ENCODE peak calls at places on chromosomes 12 and 14, in nine cellular contexts. X is lung, Z is suprapubic skin, M is mesenchymal stem cell, Y is spleen, P is uterus, K is tibial artery, O is HAP-1, N is breast epithelium. R is an unnamed sample. For H3K27me3 and H3K4me1, the result is how much of the 10 kb centered on the place peaks cover.

GRCh38 chr14:77024171-77024627 is 4.3 kb downstream of the IRF2BPL start:
- DNase-seq in K (no peak), M (peak), Z (no peak), O (no peak), X (no peak), N (no peak), P (peak), Y (no peak), R (peak)

GRCh38 chr14:94945615-94946014 is 175.7 kb upstream of the GSC start:
- DNase-seq in M (no peak), K (no peak), N (no peak), O (no peak), Z (no peak), P (no peak), X (no peak), Y (no peak), R (peak)

GRCh38 chr14:86673523-86673969 is 1143.6 kb downstream of the FLRT2 start:
- DNase-seq in Z (no peak), N (no peak), X (peak), Y (no peak), K (no peak), P (no peak), M (no peak), O (no peak), R (no peak)

GRCh38 chr14:67999693-68000384 is 180.3 kb downstream of the RAD51B start:
- DNase-seq in K (no peak), N (no peak), Y (no peak), P (no peak), O (no peak), Z (no peak), M (peak), X (no peak), R (no peak)

GRCh38 chr12:95393191-95393790 is 80.7 kb upstream of the METAP2 start:
- DNase-seq in X (no peak), O (no peak), Y (no peak), M (no peak), Z (no peak), N (no peak), P (no peak), K (no peak), R (no peak)

GRCh38 chr12:130909111-130909510 is 37.2 kb downstream of the RAN start:
- DNase-seq in K (no peak), X (no peak), Y (no peak), Z (no peak), M (no peak), P (no peak), O (no peak), N (no peak), R (no peak)

GRCh38 chr12:59858508-59858907 is 262.7 kb downstream of the SLC16A7 start:
- DNase-seq in N (no peak), O (no peak), Z (no peak), M (no peak), K (no peak), Y (no peak), P (no peak), X (no peak), R (no peak)

GRCh38 chr12:96036765-96037455 is 1.5 kb upstream of the LTA4H start:
- DNase-seq in X (no peak), Z (no peak), O (no peak), P (no peak), M (no peak), K (no peak), N (no peak), Y (peak), R (no peak)

GRCh38 chr12:57738661-57739237 is at the start of gene AGAP2:
- DNase-seq in N (no peak), Y (peak), K (no peak), X (no peak), O (no peak), Z (no peak), P (no peak), M (no peak), R (no peak)

GRCh38 chr12:57738142-57738474 is 434 bp downstream of the AGAP2 start:
- DNase-seq in M (no peak), O (no peak), Y (no peak), X (no peak), N (no peak), K (no peak), P (no peak), Z (no peak), R (no peak)

GRCh38 chr12:57735952-57736742 is 2.4 kb downstream of the AGAP2 start:
- DNase-seq in X (no peak), K (no peak), O (no peak), Z (no peak), N (no peak), Y (peak), P (peak), M (peak), R (no peak)

GRCh38 chr12:57736743-57737466 is 1.6 kb downstream of the AGAP2 start:
- DNase-seq in P (no peak), N (no peak), O (no peak), X (no peak), K (no peak), Z (no peak), M (no peak), Y (peak), R (no peak)

GRCh38 chr12:57737467-57738141 is 938 bp downstream of the AGAP2 start:
- DNase-seq in Y (peak), N (no peak), X (no peak), O (no peak), M (peak), Z (no peak), P (no peak), K (no peak), R (no peak)
- H3K27me3 ChIP-seq in Y (under half), N (under half), X (under half), O (under half), M (half or more), Z (half or more), P (under half), K (half or more), R (under half)

GRCh38 chr12:27624586-27624985 is 71.7 kb upstream of the REP15 start:
- DNase-seq in P (no peak), M (no peak), K (no peak), X (no peak), Z (no peak), N (no peak), Y (no peak), O (peak), R (no peak)

GRCh38 chr12:27626239-27626638 is 70.0 kb upstream of the REP15 start:
- DNase-seq in X (no peak), O (no peak), M (no peak), N (no peak), Z (no peak), K (no peak), P (no peak), Y (no peak), R (no peak)

GRCh38 chr12:27631365-27631764 is 64.9 kb upstream of the REP15 start:
- DNase-seq in P (no peak), N (no peak), Y (no peak), K (no peak), O (no peak), X (no peak), Z (no peak), M (no peak), R (no peak)

GRCh38 chr12:27623645-27624044 is 72.6 kb upstream of the REP15 start:
- DNase-seq in O (no peak), X (no peak), N (no peak), Z (no peak), K (no peak), P (no peak), M (peak), Y (no peak), R (no peak)

GRCh38 chr12:27627123-27627835 is 69.0 kb upstream of the REP15 start:
- DNase-seq in O (no peak), X (no peak), Z (no peak), M (peak), K (peak), N (no peak), Y (no peak), P (peak), R (no peak)
- H3K4me1 ChIP-seq in O (under half), X (under half), Z (under half), M (under half), K (under half), N (under half), Y (under half), P (under half), R (under half)

DNA sequence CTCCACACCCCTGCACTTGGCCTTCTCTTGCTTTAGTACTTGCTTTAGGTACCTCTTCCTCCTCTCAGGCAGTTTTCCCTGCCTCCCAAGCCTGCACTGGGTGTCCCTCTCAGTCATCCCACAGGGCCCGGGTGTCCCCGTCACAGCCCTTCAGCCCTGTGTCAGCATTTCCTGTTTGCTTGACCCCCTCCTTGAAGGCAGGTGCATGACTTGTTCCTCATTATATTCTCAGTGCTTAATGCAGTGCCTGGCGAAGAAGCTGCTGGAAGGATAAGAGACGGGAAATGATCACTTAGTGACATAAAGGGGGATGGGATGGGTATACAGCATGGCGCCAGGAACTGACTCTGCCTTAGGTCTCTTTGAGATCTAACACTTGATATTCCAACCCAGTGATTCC is 61.5 kb downstream of the IQSEC3 start:
- DNase-seq in Z (no peak), O (no peak), Y (no peak), K (no peak), M (no peak), N (no peak), X (no peak), P (no peak), R (no peak)
- H3K27me3 ChIP-seq in Z (under half), O (under half), Y (under half), K (half or more), M (half or more), N (under half), X (under half), P (under half), R (under half)

DNA sequence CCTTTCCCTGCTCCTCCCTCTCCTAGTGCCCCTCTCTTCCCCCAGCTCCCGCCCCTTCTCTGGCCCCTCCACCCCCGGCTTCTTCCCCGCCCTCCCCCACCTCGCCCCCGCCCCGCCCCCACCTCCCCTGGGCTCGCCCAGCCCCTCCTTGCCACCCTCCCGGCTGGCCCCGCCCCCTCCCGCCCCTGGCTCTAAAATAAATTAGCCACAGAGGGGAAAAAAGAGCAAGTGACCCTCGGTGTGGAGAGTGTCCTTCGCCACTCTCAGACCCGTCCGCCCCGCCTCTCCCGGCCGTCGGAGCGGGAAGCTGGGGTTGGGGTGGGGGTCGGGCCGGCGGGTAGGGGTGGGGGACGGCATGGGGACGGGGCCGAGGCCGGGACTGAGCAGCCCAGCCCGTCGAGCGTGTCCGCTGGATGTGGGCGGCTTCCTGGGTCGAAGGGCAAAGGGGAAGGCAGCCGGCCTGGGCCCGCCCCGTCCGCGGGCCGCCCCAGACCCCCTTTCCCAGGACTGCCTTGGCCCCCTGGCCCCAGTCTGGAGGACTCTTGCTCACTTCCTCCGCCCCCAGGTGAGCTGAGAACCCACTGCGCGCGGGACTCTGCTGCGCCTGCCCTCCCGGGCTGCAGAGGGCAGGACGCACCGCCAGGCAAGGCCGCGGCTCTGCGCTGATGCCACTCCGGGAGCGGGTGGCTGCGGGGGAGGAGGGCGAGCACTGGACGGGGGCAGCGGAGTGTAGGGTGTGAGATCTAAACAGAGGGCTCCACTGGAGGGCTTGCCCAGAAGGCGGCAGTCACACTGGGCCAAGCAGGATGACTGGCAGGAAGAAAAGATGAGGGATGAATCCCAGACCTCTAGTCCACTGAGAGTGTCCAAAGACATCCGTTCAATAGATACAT is 571 bp upstream of the FIGNL2 start:
- DNase-seq in N (no peak), O (peak), P (no peak), K (no peak), Z (no peak), X (no peak), M (peak), Y (no peak), R (no peak)
- H3K4me1 ChIP-seq in N (under half), O (under half), P (under half), K (under half), Z (half or more), X (under half), M (under half), Y (under half), R (under half)

GRCh38 chr14:56207626-56208297 is 89.6 kb downstream of the PELI2 start:
- DNase-seq in N (no peak), K (no peak), P (no peak), Y (no peak), M (no peak), Z (no peak), X (no peak), O (no peak), R (no peak)

GRCh38 chr14:56210570-56210969 is 92.4 kb downstream of the PELI2 start:
- DNase-seq in M (no peak), Y (no peak), P (no peak), X (no peak), Z (no peak), K (no peak), N (no peak), O (no peak), R (no peak)

GRCh38 chr14:56205906-56206305 is 87.7 kb downstream of the PELI2 start:
- DNase-seq in Y (no peak), P (no peak), M (no peak), N (no peak), X (no peak), K (no peak), O (no peak), Z (no peak), R (no peak)

GRCh38 chr14:56208520-56208919 is 90.3 kb downstream of the PELI2 start:
- DNase-seq in O (no peak), K (no peak), N (no peak), P (no peak), Z (no peak), M (no peak), X (no peak), Y (no peak), R (no peak)

DNA sequence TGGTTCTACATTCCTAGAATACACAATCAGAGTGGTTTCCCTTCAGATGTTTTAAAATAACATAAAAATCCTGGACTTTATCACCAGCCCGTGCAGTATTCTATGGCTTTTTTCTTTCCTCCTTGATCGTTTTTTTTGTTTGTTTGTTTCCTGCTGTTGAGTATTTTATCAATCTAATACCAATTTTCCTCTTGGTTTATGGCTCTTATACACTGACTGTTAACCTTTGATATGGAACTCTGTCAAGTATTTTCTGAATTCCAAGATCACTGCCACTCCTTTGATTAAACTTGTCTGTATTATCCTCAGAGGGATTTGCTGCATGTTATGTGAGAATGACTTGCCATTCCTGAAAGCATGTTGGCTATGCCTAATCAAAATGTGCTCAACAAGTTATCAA is 88.4 kb downstream of the PELI2 start:
- DNase-seq in X (no peak), O (no peak), Y (no peak), N (no peak), M (no peak), Z (no peak), K (no peak), P (no peak), R (no peak)
- H3K27me3 ChIP-seq in X (under half), O (under half), Y (under half), N (under half), M (under half), Z (under half), K (under half), P (under half), R (under half)

DNA sequence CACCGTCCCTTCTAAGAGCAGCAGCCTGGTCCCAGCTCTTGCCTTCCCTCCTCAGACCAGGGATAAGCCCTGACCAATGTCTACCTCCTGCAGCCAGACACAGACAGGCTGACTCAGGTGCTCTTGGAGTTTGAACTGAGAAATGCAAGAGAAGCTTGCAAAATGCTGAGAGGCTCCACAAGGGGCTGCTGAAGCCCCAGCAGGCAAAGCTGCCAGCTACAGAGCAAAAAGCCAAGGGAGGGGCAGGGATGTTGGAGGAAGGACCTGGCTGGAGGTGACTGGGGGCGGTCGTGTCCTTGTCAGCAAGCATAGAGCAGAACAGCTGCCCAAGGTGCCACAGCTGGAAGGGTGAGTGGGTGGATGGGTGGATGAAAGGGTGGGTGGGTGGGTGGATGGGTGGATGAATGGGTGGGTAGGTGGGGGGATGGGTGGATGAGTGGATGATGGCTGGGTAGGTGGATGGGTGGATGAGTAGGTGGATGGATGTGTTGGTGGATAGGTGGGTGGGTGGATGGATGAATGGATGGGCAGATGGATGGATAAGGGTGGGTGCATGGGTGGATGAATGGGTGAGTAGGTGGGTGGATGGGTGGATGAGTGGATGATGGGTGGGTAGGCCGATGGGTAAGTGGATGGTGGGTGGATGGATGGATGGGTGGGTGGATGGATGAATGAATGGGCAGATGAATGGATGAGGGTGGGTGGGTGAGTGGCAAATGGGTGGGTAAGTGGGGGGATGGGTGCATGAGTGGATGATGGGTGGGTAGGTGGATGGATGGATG is 4.0 kb upstream of the INF2 start:
- DNase-seq in X (no peak), N (no peak), O (no peak), M (no peak), P (no peak), Y (no peak), Z (no peak), K (no peak), R (no peak)
- H3K4me1 ChIP-seq in X (under half), N (under half), O (under half), M (under half), P (under half), Y (half or more), Z (half or more), K (half or more), R (under half)